ENCODE peak calls at places on chromosomes 1 and 21, in ten cellular contexts. D, S, Q, V, T, Z, E, J, H and N are unnamed samples.

GRCh38 chr1:115671176-115672062 is 29.6 kb downstream of the VANGL1 start:
- DNase-seq in D (no peak), S (peak; percentile 81), Q (no peak), V (no peak), T (no peak), Z (no peak), E (peak; percentile 9), J (peak; percentile 92), H (no peak), N (no peak)

GRCh38 chr1:153800516-153800915 is 25.3 kb downstream of the SLC27A3 start:
- DNase-seq in D (no peak), S (no peak), Q (no peak), V (no peak), T (no peak), Z (no peak), E (no peak), J (no peak), H (no peak), N (no peak)

GRCh38 chr1:162612606-162613400 is 19.5 kb upstream of the DDR2 start:
- DNase-seq in D (no peak), S (no peak), Q (no peak), V (peak; percentile 99), T (no peak), Z (no peak), E (no peak), J (no peak), H (no peak), N (peak; percentile 42)

GRCh38 chr1:3932156-3932555 is 32.1 kb upstream of the C1orf174 start:
- DNase-seq in D (no peak), S (no peak), Q (no peak), V (no peak), T (no peak), Z (no peak), E (no peak), J (no peak), H (no peak), N (no peak)

GRCh38 chr1:119631433-119632102 is 16.5 kb downstream of the ZNF697 start:
- DNase-seq in D (peak; percentile 17), S (no peak), Q (no peak), V (no peak), T (no peak), Z (peak; percentile 84), E (peak; percentile 61), J (peak; percentile 72), H (peak; percentile 78), N (no peak)

GRCh38 chr1:91689586-91690481 is 189.2 kb downstream of the CDC7 start:
- DNase-seq in D (no peak), S (no peak), Q (no peak), V (no peak), T (no peak), Z (no peak), E (no peak), J (no peak), H (no peak), N (no peak)

GRCh38 chr1:17688217-17688810 is 66.8 kb upstream of the ACTL8 start:
- DNase-seq in D (no peak), S (no peak), Q (no peak), V (peak; percentile 55), T (no peak), Z (no peak), E (no peak), J (no peak), H (no peak), N (no peak)

GRCh38 chr1:109425391-109425790 is 857 bp downstream of the PSMA5 start:
- DNase-seq in D (no peak), S (no peak), Q (no peak), V (no peak), T (no peak), Z (no peak), E (no peak), J (peak; percentile 9), H (peak; percentile 8), N (peak; percentile 74)

GRCh38 chr21:33971492-33972013 is 55.9 kb upstream of the ATP5PO start:
- DNase-seq in D (no peak), S (peak; percentile 71), Q (no peak), V (no peak), T (no peak), Z (no peak), E (peak; percentile 70), J (peak; percentile 89), H (peak; percentile 78), N (no peak)

GRCh38 chr1:32205401-32206370 is at the start of gene IQCC:
- DNase-seq in D (peak; percentile 98), S (peak; percentile 88), Q (peak; percentile 83), V (peak; percentile 96), T (peak; percentile 81), Z (peak; percentile 93), E (peak; percentile 95), J (peak; percentile 89), H (peak; percentile 97), N (peak; percentile 75)

GRCh38 chr1:208207388-208208131 is 36.6 kb downstream of the PLXNA2 start:
- DNase-seq in D (no peak), S (no peak), Q (no peak), V (no peak), T (no peak), Z (peak; percentile 88), E (peak; percentile 83), J (peak; percentile 97), H (peak; percentile 17), N (no peak)

GRCh38 chr1:207047529-207047928 is 3.5 kb downstream of the YOD1 start:
- DNase-seq in D (no peak), S (no peak), Q (no peak), V (no peak), T (no peak), Z (no peak), E (no peak), J (no peak), H (no peak), N (no peak)

GRCh38 chr1:31382379-31382989 is 9.6 kb upstream of the FABP3 start:
- DNase-seq in D (no peak), S (no peak), Q (no peak), V (peak; percentile 75), T (no peak), Z (no peak), E (no peak), J (no peak), H (no peak), N (no peak)

GRCh38 chr1:117654485-117655219 is 48.8 kb downstream of the TENT5C start:
- DNase-seq in D (no peak), S (no peak), Q (no peak), V (no peak), T (no peak), Z (no peak), E (no peak), J (peak; percentile 32), H (no peak), N (no peak)

GRCh38 chr21:31732538-31732864 is 583 bp upstream of the SCAF4 start:
- DNase-seq in D (no peak), S (no peak), Q (no peak), V (no peak), T (no peak), Z (no peak), E (no peak), J (no peak), H (no peak), N (peak; percentile 45)

GRCh38 chr1:187714501-187714900 is 885.8 kb downstream of the PLA2G4A start:
- DNase-seq in D (no peak), S (no peak), Q (no peak), V (no peak), T (no peak), Z (no peak), E (no peak), J (peak; percentile 13), H (no peak), N (no peak)

GRCh38 chr1:25805863-25806225 is 5.9 kb downstream of the SELENON start:
- DNase-seq in D (no peak), S (no peak), Q (no peak), V (no peak), T (no peak), Z (no peak), E (no peak), J (no peak), H (no peak), N (no peak)

GRCh38 chr1:228148196-228148861 is 1.4 kb upstream of the GJC2 start:
- DNase-seq in D (no peak), S (no peak), Q (no peak), V (no peak), T (no peak), Z (no peak), E (no peak), J (no peak), H (no peak), N (no peak)

GRCh38 chr1:234971586-234972297 is 156.9 kb downstream of the TOMM20 start:
- DNase-seq in D (no peak), S (no peak), Q (no peak), V (no peak), T (no peak), Z (no peak), E (no peak), J (no peak), H (no peak), N (no peak)

GRCh38 chr1:227417622-227418245 is 99.4 kb upstream of the CDC42BPA start:
- DNase-seq in D (no peak), S (no peak), Q (no peak), V (no peak), T (no peak), Z (no peak), E (peak; percentile 47), J (peak; percentile 45), H (no peak), N (no peak)

GRCh38 chr1:112325504-112325903 is 70.5 kb upstream of the CTTNBP2NL start:
- DNase-seq in D (no peak), S (no peak), Q (no peak), V (peak; percentile 23), T (no peak), Z (no peak), E (no peak), J (no peak), H (peak; percentile 21), N (no peak)

GRCh38 chr1:29793101-29793546 is 556.8 kb downstream of the PTPRU start:
- DNase-seq in D (peak; percentile 69), S (peak; percentile 63), Q (peak; percentile 42), V (peak; percentile 95), T (no peak), Z (peak; percentile 79), E (peak; percentile 92), J (peak; percentile 73), H (peak; percentile 95), N (peak; percentile 58)

GRCh38 chr1:14102180-14102579 is 402.2 kb downstream of the PRDM2 start:
- DNase-seq in D (no peak), S (no peak), Q (no peak), V (no peak), T (no peak), Z (no peak), E (no peak), J (no peak), H (no peak), N (no peak)

GRCh38 chr1:158053276-158053675 is 59.8 kb downstream of the KIRREL1 start:
- DNase-seq in D (no peak), S (no peak), Q (no peak), V (peak; percentile 90), T (no peak), Z (no peak), E (no peak), J (peak; percentile 17), H (no peak), N (no peak)

GRCh38 chr1:187070076-187070475 is 241.3 kb downstream of the PLA2G4A start:
- DNase-seq in D (no peak), S (no peak), Q (no peak), V (no peak), T (no peak), Z (no peak), E (no peak), J (peak; percentile 73), H (no peak), N (no peak)

GRCh38 chr1:56484695-56485094 is 94.7 kb downstream of the PLPP3 start:
- DNase-seq in D (no peak), S (no peak), Q (no peak), V (no peak), T (no peak), Z (no peak), E (no peak), J (no peak), H (no peak), N (no peak)

GRCh38 chr1:10836726-10837125 is 40.3 kb upstream of the CASZ1 start:
- DNase-seq in D (no peak), S (no peak), Q (no peak), V (peak; percentile 32), T (no peak), Z (no peak), E (no peak), J (no peak), H (peak; percentile 49), N (no peak)

GRCh38 chr1:30575066-30575465 is 148.3 kb downstream of the MATN1 start:
- DNase-seq in D (no peak), S (no peak), Q (no peak), V (no peak), T (no peak), Z (no peak), E (no peak), J (peak; percentile 38), H (no peak), N (no peak)